ENCODE peak calls at places on chromosome 10, in six cellular contexts. P is fibroblast of lung, T is GM23338, W is PC-9, E is H1, G is K562. S is an unnamed sample. For H3K36me3, the result is how much of the 10 kb centered on the place peaks cover.

GRCh38 chr10:4781955-4782354 is 44.1 kb upstream of the AKR1E2 start:
- DNase-seq in E (no peak), P (no peak), T (no peak), G (no peak), W (no peak), S (no peak)

GRCh38 chr10:121338206-121338991 is 259.8 kb downstream of the FGFR2 start:
- DNase-seq in G (no peak), T (no peak), P (no peak), E (no peak), W (no peak), S (no peak)

GRCh38 chr10:96910488-96911395 is 78.6 kb downstream of the LCOR start:
- DNase-seq in G (peak), W (no peak), P (peak), T (peak), E (no peak), S (peak)

GRCh38 chr10:29501692-29502091 is 133.1 kb downstream of the SVIL start:
- DNase-seq in P (peak), T (no peak), E (no peak), G (no peak), W (peak), S (no peak)

GRCh38 chr10:129545257-129545656 is 78.2 kb downstream of the MGMT start:
- DNase-seq in W (peak), E (no peak), G (no peak), T (no peak), P (peak), S (peak)

GRCh38 chr10:77004917-77005564 is 632.6 kb downstream of the KCNMA1 start:
- DNase-seq in T (peak), E (no peak), W (peak), P (peak), G (peak), S (peak)

GRCh38 chr10:87734987-87735827 is 75.5 kb downstream of the PAPSS2 start:
- DNase-seq in P (peak), W (no peak), E (peak), T (peak), G (peak), S (peak)

GRCh38 chr10:59654007-59654406 is 55.6 kb downstream of the SLC16A9 start:
- DNase-seq in T (no peak), W (no peak), G (no peak), P (no peak), E (no peak), S (no peak)

GRCh38 chr10:42941245-42941644 is 135.6 kb upstream of the RET start:
- DNase-seq in E (no peak), G (no peak), P (no peak), T (no peak), W (no peak), S (no peak)

GRCh38 chr10:7491949-7492659 is 81.3 kb upstream of the SFMBT2 start:
- DNase-seq in G (no peak), T (no peak), W (no peak), P (no peak), E (no peak), S (no peak)

GRCh38 chr10:45424668-45425404 is 50.8 kb downstream of the ALOX5 start:
- DNase-seq in E (no peak), P (no peak), T (no peak), W (no peak), G (no peak), S (no peak)

GRCh38 chr10:122186822-122187810 is 84.0 kb upstream of the BTBD16 start:
- DNase-seq in E (no peak), G (no peak), P (peak), W (no peak), T (no peak), S (no peak)

GRCh38 chr10:11631291-11631690 is 19.8 kb upstream of the USP6NL start:
- DNase-seq in T (no peak), G (no peak), W (no peak), P (no peak), E (no peak), S (no peak)

GRCh38 chr10:63197304-63198092 is 64.4 kb downstream of the NRBF2 start:
- DNase-seq in G (no peak), E (no peak), P (peak), W (no peak), T (no peak), S (peak)

DNA sequence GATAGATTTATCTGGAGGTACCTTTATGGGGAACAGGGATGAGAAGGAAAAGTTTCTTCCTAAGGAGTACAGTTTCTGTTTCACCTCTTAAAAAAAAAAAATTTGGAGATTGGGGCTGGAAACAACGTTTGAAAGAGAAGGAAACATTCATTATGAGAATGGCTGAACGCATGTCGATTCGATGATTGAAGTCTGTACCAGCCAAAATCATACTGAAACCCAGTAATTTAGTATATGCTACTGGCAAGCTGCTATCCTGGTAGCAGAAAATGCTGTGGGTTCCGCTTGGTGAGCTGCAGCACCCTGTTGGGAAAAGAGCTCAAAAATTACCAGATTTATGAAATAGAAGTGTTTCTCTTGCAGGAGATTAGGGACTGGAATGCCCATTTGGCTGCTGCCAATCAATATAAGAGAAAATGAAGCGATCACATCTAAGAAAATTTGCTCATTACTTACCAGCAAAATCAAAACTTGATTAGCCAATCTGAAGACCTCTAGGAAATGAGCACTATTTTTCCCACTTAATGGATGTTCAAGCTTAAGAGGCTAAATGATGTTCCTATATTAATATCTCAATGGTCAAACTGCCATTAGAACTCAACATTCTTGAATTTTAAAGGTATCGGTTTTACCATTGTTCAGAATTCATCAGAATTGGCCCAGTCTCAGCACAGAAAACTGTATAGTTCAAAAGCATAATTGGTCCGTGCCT is 1.1 kb upstream of the ITGB1 start:
- DNase-seq in W (no peak), G (no peak), P (no peak), T (no peak), E (no peak), S (no peak)
- H2AFZ ChIP-seq in W (peak), G (peak), P (no peak), T (no peak), E (no peak), S (peak)

GRCh38 chr10:123381271-123381670 is 227.1 kb downstream of the BUB3 start:
- DNase-seq in E (no peak), G (no peak), W (no peak), P (no peak), T (no peak), S (no peak)
- TF ChIP-seq EZH2 in E (no peak), G (no peak), W (no peak), P (no peak), T (no peak), S (no peak)

GRCh38 chr10:80159166-80159888 is 26.8 kb downstream of the PLAC9 start:
- DNase-seq in G (no peak), T (no peak), P (no peak), E (no peak), W (no peak), S (no peak)

GRCh38 chr10:80160361-80161128 is 28.0 kb downstream of the PLAC9 start:
- DNase-seq in T (no peak), G (no peak), P (no peak), E (no peak), W (no peak), S (no peak)

GRCh38 chr10:80158126-80158525 is 25.6 kb downstream of the PLAC9 start:
- DNase-seq in W (no peak), P (no peak), E (no peak), G (no peak), T (no peak), S (no peak)

GRCh38 chr10:80157561-80157960 is 25.0 kb downstream of the PLAC9 start:
- DNase-seq in G (no peak), P (no peak), T (no peak), W (no peak), E (no peak), S (no peak)

DNA sequence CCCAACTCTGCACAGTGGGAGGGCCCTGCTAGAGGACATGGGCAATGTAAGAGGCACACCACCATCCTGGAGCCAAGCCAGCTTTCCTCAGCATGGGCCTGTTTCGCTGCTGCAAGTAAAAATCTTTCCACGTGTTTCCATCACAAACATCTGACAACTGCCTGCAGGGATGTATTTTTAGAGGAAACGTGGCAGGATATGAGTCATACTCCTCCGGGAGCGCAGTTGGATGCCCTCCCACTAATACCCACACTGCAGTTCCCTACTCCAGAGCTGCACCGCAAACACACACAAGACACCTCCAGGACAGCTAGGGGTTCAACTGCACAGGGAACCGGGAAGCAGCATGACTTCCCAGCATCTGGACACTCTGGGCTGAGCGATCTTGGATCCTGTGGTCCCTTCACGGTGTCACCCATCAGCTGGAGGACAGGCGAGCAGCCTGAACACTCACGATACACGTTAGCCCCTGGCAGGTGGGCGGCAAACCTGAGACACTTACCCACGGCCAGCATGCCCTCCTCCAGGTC is 26.1 kb downstream of the PLAC9 start:
- DNase-seq in P (peak), G (peak), W (peak), T (no peak), E (no peak), S (peak)
- H3K36me3 ChIP-seq in P (half or more), G (half or more), W (half or more), T (under half), E (under half), S (under half)

GRCh38 chr10:16894834-16895233 is 77.6 kb upstream of the RSU1 start:
- DNase-seq in T (no peak), E (no peak), G (no peak), W (no peak), P (no peak), S (no peak)
- H2AFZ ChIP-seq in T (no peak), E (no peak), G (no peak), W (no peak), P (no peak), S (no peak)

GRCh38 chr10:75396861-75397570 is 4.5 kb downstream of the ZNF503 start:
- DNase-seq in P (peak), W (peak), G (no peak), E (no peak), T (peak), S (peak)
- TF ChIP-seq EZH2 in P (no peak), W (no peak), G (no peak), E (no peak), T (no peak), S (no peak)

GRCh38 chr10:99742701-99743100 is 10.7 kb downstream of the CUTC start:
- DNase-seq in W (no peak), E (no peak), T (no peak), G (no peak), P (peak), S (no peak)
- H3K36me3 ChIP-seq in W (under half), E (under half), T (half or more), G (half or more), P (under half), S (under half)

GRCh38 chr10:113808168-113808567 is 45.7 kb downstream of the DCLRE1A start:
- DNase-seq in E (no peak), P (no peak), G (no peak), T (no peak), W (no peak), S (no peak)
- H2AFZ ChIP-seq in E (no peak), P (no peak), G (no peak), T (no peak), W (no peak), S (no peak)

S was measured in hepatocyte.